ENCODE peak calls at places on chromosomes 11 and 22, in four cellular contexts. D is DND-41; G is activated naive CD8-positive, alpha-beta T cell treated with anti-CD3 and anti-CD28 coated beads for 36 hours; I is brain microvascular endothelial cell. C is an unnamed sample.

GRCh38 chr11:111586305-111586915 is 15.8 kb upstream of the SIK2 start:
- DNase-seq in D (peak), I (peak), G (no peak), C (peak)

GRCh38 chr11:12222099-12222751 is 111.8 kb downstream of the MICAL2 start:
- DNase-seq in G (no peak), I (peak), D (no peak), C (peak)

GRCh38 chr11:128837627-128838026 is 29.5 kb downstream of the KCNJ1 start:
- DNase-seq in G (no peak), D (no peak), I (no peak), C (no peak)

GRCh38 chr11:20980736-20981135 is 311.4 kb downstream of the NELL1 start:
- DNase-seq in I (no peak), G (no peak), D (no peak), C (no peak)

GRCh38 chr11:119169272-119169719 is 771 bp downstream of the NLRX1 start:
- DNase-seq in I (no peak), G (peak), D (peak), C (peak)

GRCh38 chr11:68406318-68407313 is 53.9 kb upstream of the PPP6R3 start:
- DNase-seq in G (no peak), I (no peak), D (no peak), C (no peak)

GRCh38 chr22:35630891-35631290 is 13.8 kb upstream of the MB start:
- DNase-seq in G (no peak), I (no peak), D (no peak), C (no peak)

GRCh38 chr22:39148727-39149535 is 3.5 kb downstream of the CBX7 start:
- DNase-seq in I (no peak), G (peak), D (peak), C (no peak)

GRCh38 chr11:71343828-71344400 is 91.5 kb upstream of the SHANK2 start:
- DNase-seq in I (no peak), D (no peak), G (no peak), C (no peak)

GRCh38 chr11:67548555-67549110 is 25.4 kb upstream of the CABP2 start:
- DNase-seq in G (no peak), I (no peak), D (no peak), C (no peak)

GRCh38 chr11:102187416-102188125 is 77.3 kb downstream of the YAP1 start:
- DNase-seq in G (no peak), I (no peak), D (no peak), C (no peak)

GRCh38 chr22:48607901-48608650 is 1219.6 kb downstream of the BRD1 start:
- DNase-seq in G (no peak), D (no peak), I (no peak), C (peak)

GRCh38 chr22:34055525-34056200 is 135.4 kb upstream of the LARGE1 start:
- DNase-seq in D (no peak), I (no peak), G (no peak), C (no peak)

GRCh38 chr11:73226297-73227006 is 8.4 kb downstream of the P2RY2 start:
- DNase-seq in I (no peak), D (no peak), G (no peak), C (no peak)

GRCh38 chr22:47995718-47996117 is 1233.3 kb downstream of the TBC1D22A start:
- DNase-seq in G (no peak), D (no peak), I (no peak), C (no peak)

GRCh38 chr11:32290783-32291182 is 144.6 kb downstream of the WT1 start:
- DNase-seq in I (no peak), G (no peak), D (no peak), C (no peak)

GRCh38 chr11:116647305-116648080 is 125.3 kb downstream of the BUD13 start:
- DNase-seq in G (no peak), D (no peak), I (no peak), C (no peak)

GRCh38 chr22:32994046-32994827 is 63.9 kb downstream of the SYN3 start:
- DNase-seq in I (no peak), D (no peak), G (no peak), C (no peak)

GRCh38 chr11:13487661-13488030 is 8.2 kb downstream of the PTH start:
- DNase-seq in I (peak), D (no peak), G (peak), C (no peak)

GRCh38 chr11:126194121-126194543 is 17.3 kb downstream of the RPUSD4 start:
- DNase-seq in D (peak), G (peak), I (peak), C (no peak)

GRCh38 chr22:24389680-24390079 is 37.7 kb upstream of the ADORA2A start:
- DNase-seq in I (no peak), G (no peak), D (no peak), C (no peak)

GRCh38 chr11:69292221-69292648 is 1.7 kb upstream of the MYEOV start:
- DNase-seq in D (peak), I (no peak), G (peak), C (no peak)

GRCh38 chr11:76291576-76292526 is 85.5 kb upstream of the WNT11 start:
- DNase-seq in D (no peak), I (no peak), G (no peak), C (no peak)

GRCh38 chr11:2310073-2310785 is 8.4 kb downstream of the TSPAN32 start:
- DNase-seq in G (no peak), I (no peak), D (no peak), C (no peak)

GRCh38 chr22:28024422-28024888 is 105.4 kb upstream of the PITPNB start:
- DNase-seq in G (no peak), D (no peak), I (no peak), C (no peak)

GRCh38 chr11:38315151-38315550 is 1717.1 kb upstream of the RAG2 start:
- DNase-seq in G (no peak), D (no peak), I (no peak), C (peak)

GRCh38 chr22:25437414-25438160 is 126.9 kb upstream of the GRK3 start:
- DNase-seq in D (no peak), I (no peak), G (no peak), C (no peak)

GRCh38 chr11:88886796-88887195 is 179.0 kb downstream of the GRM5 start:
- DNase-seq in D (peak), I (peak), G (no peak), C (no peak)

GRCh38 chr22:28237092-28237491 is 318.0 kb upstream of the PITPNB start:
- DNase-seq in I (peak), D (no peak), G (no peak), C (no peak)

GRCh38 chr11:70176940-70177689 is 26.0 kb upstream of the FADD start:
- DNase-seq in D (peak), I (no peak), G (peak), C (no peak)

GRCh38 chr22:46461566-46462180 is 75.7 kb downstream of the CELSR1 start:
- DNase-seq in I (no peak), D (no peak), G (no peak), C (no peak)

GRCh38 chr11:28089378-28089777 is 18.6 kb downstream of the KIF18A start:
- DNase-seq in G (no peak), D (no peak), I (no peak), C (peak)

GRCh38 chr11:20112291-20113146 is 47.8 kb downstream of the DBX1 start:
- DNase-seq in I (peak), G (peak), D (no peak), C (peak)

GRCh38 chr11:1148752-1149180 is 9.0 kb upstream of the MUC5AC start:
- DNase-seq in D (no peak), I (no peak), G (no peak), C (no peak)

GRCh38 chr11:2732261-2732939 is 32.6 kb upstream of the KCNQ1OT1 start:
- DNase-seq in D (no peak), I (no peak), G (no peak), C (no peak)

GRCh38 chr11:83092488-83093384 is 21.0 kb upstream of the RAB30 start:
- DNase-seq in G (no peak), I (no peak), D (no peak), C (no peak)

GRCh38 chr11:75035911-75036536 is 47.3 kb downstream of the NEU3 start:
- DNase-seq in D (peak), I (no peak), G (no peak), C (no peak)

GRCh38 chr22:31100762-31101525 is 6.4 kb downstream of the SELENOM start:
- DNase-seq in D (no peak), I (no peak), G (no peak), C (no peak)

GRCh38 chr11:104164028-104164520 is at the start of gene PDGFD:
- DNase-seq in G (peak), I (peak), D (no peak), C (peak)